ENCODE peak calls at places on chromosome 5, in ten cellular contexts. E is GM23338; G is mesendoderm; R is small intestine; L is colonic mucosa; C is brain microvascular endothelial cell; D is mammary epithelial cell; T is HFF-Myc; Y is effector memory CD4-positive, alpha-beta T cell; U is GM23248. B is an unnamed sample.

GRCh38 chr5:154271936-154272514 is 81.5 kb downstream of the GALNT10 start:
- DNase-seq in Y (no peak), D (no peak), T (no peak), E (no peak), L (no peak), R (no peak), U (no peak), G (no peak), C (no peak), B (no peak)

GRCh38 chr5:133511653-133512235 is 100.6 kb downstream of the FSTL4 start:
- DNase-seq in D (no peak), T (no peak), R (no peak), U (no peak), E (no peak), C (no peak), G (no peak), Y (no peak), L (no peak), B (no peak)

GRCh38 chr5:14143843-14144585 is 872 bp downstream of the TRIO start:
- DNase-seq in C (no peak), G (no peak), Y (no peak), R (peak; percentile 46), E (peak; percentile 52), T (no peak), L (peak; percentile 41), D (peak; percentile 42), U (peak; percentile 74), B (no peak)

GRCh38 chr5:31328031-31328430 is 134.5 kb downstream of the CDH6 start:
- DNase-seq in L (no peak), T (no peak), Y (no peak), G (no peak), U (no peak), C (no peak), D (no peak), E (no peak), R (no peak), B (no peak)

GRCh38 chr5:1110260-1110929 is 1.5 kb downstream of the SLC12A7 start:
- DNase-seq in Y (no peak), U (no peak), E (no peak), R (peak; percentile 53), G (no peak), C (no peak), D (no peak), L (peak; percentile 58), T (no peak), B (peak; percentile 11)

GRCh38 chr5:133827001-133827400 is 141.4 kb downstream of the C5orf15 start:
- DNase-seq in Y (no peak), E (no peak), C (no peak), L (no peak), T (no peak), U (no peak), G (no peak), R (no peak), D (no peak), B (no peak)

GRCh38 chr5:88688242-88688959 is 194.6 kb downstream of the MEF2C start:
- DNase-seq in G (no peak), L (no peak), T (no peak), U (no peak), D (no peak), Y (no peak), R (no peak), C (no peak), E (no peak), B (no peak)

GRCh38 chr5:5169466-5169865 is 29.3 kb downstream of the ADAMTS16 start:
- DNase-seq in D (no peak), Y (no peak), T (no peak), C (no peak), E (no peak), U (no peak), L (no peak), R (no peak), G (no peak), B (no peak)

GRCh38 chr5:77133061-77133758 is 46.1 kb upstream of the ZBED3 start:
- DNase-seq in L (peak; percentile 33), D (peak; percentile 98), T (peak; percentile 84), R (no peak), C (peak; percentile 99), G (no peak), Y (no peak), E (no peak), U (peak; percentile 99), B (peak; percentile 99)

GRCh38 chr5:109404428-109404960 is 5.3 kb downstream of the PJA2 start:
- DNase-seq in R (no peak), C (no peak), L (no peak), T (no peak), Y (no peak), U (no peak), E (no peak), G (no peak), D (no peak), B (no peak)

GRCh38 chr5:157476699-157477408 is 16.8 kb downstream of the NIPAL4 start:
- DNase-seq in G (peak; percentile 81), T (peak; percentile 56), R (peak; percentile 75), Y (no peak), D (peak; percentile 37), E (peak; percentile 89), C (peak; percentile 73), U (peak; percentile 87), L (peak; percentile 45), B (peak; percentile 87)

GRCh38 chr5:177501874-177502678 is 4.7 kb upstream of the PDLIM7 start:
- DNase-seq in D (no peak), C (no peak), G (no peak), R (no peak), Y (no peak), U (no peak), E (no peak), T (no peak), L (no peak), B (no peak)
- H3K4me3 ChIP-seq in D (no peak overlapping the region), C (no peak overlapping the region), G (no peak overlapping the region), R (no peak overlapping the region), Y (no peak overlapping the region), U (no peak overlapping the region), E (no peak overlapping the region), T (no peak overlapping the region), L (no peak overlapping the region), B (no peak overlapping the region)

DNA sequence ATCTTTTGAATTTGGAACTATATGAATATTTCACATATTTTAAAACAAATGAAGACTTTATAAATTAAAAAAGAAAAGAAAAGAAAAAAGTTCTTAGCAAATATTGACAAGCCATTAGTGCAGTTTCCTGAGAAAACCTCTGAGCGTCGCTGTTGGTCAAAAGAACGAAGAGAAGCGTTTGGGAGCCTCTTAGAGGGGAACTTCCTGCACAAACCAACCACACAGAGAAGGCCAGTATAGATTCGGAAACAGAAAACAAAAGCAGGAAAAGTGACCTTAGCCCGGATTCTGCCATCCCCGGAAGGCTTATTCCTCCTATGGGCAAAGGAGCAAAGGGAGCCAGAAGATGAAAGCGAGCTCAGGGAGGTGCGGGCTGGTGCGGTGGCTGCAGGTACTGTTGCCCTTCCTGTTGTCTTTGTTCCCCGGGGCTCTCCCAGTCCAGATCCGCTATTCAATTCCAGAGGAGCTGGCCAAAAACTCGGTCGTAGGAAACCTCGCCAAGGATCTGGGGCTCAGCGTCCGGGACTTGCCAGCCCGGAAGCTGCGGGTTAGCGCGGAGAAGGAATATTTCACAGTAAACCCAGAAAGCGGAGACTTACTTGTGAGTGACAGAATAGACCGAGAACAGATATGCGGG is at the start of gene PCDHGB2:
- DNase-seq in D (no peak), T (no peak), R (peak; percentile 20), C (no peak), L (no peak), G (peak; percentile 73), Y (no peak), U (peak; percentile 44), E (peak; percentile 88), B (peak; percentile 40)
- H3K4me3 ChIP-seq in D (peak within 1 kb of the TSS; percentile 13), T (peak within 1 kb of the TSS; percentile 27), R (no peak within 1 kb of the TSS), C (peak within 1 kb of the TSS; percentile 40), L (no peak within 1 kb of the TSS), G (no peak within 1 kb of the TSS), Y (peak within 1 kb of the TSS; percentile 26), U (peak within 1 kb of the TSS; percentile 40), E (peak within 1 kb of the TSS; percentile 18), B (peak within 1 kb of the TSS; percentile 32)

DNA sequence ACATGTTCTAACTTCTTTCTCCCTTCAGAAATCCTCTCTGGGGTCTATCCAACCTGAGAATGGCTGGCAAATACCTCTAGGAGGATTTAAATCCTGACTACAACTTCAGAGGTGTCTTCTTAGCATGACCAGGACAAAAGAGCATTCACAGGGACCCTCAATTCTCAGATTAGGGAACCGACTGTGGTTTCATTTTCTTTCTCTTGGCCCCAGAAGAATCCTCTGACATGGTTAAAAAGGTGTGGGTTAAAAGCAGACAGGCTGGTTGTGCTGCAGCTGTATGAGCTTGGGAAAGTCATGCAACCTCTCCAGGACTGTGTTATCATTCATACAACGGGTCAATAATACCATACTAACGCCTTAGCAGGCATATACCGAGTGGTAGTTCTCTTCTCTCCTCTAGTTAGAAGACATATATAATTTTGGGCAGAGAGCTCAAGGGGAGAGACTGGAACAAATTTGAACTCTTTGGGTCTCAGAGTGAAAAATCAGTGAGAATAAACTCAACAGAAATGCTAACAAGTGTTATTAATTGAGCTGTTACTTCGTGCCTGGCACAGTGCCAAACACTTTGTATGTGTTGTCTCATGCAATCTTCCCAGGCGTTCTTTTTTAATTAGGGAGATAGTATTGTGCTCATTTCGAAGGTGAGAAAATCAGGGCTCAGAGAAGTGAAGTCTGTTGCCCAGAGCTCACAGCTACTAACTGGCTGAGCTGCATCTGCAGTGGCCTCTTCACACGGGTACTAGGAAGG is 35.2 kb downstream of the INSYN2B start:
- DNase-seq in G (peak; percentile 28), L (no peak), D (no peak), C (no peak), R (no peak), Y (no peak), U (peak; percentile 58), T (no peak), E (no peak), B (no peak)
- H3K4me3 ChIP-seq in G (no peak overlapping the region), L (no peak overlapping the region), D (no peak overlapping the region), C (no peak overlapping the region), R (no peak overlapping the region), Y (no peak overlapping the region), U (peak overlapping the region; percentile 31), T (no peak overlapping the region), E (no peak overlapping the region), B (peak overlapping the region; percentile 31)

GRCh38 chr5:172840077-172840777 is 6.2 kb downstream of the ERGIC1 start:
- DNase-seq in T (no peak), Y (no peak), D (no peak), U (peak; percentile 36), L (no peak), E (no peak), R (no peak), C (no peak), G (no peak), B (peak; percentile 40)

GRCh38 chr5:172837640-172838039 is 3.6 kb downstream of the ERGIC1 start:
- DNase-seq in E (no peak), C (no peak), Y (no peak), G (no peak), D (no peak), R (peak; percentile 90), L (peak; percentile 95), U (no peak), T (no peak), B (no peak)

GRCh38 chr5:172840778-172841154 is 6.7 kb downstream of the ERGIC1 start:
- DNase-seq in R (no peak), U (no peak), G (no peak), T (no peak), L (no peak), E (no peak), C (no peak), D (no peak), Y (no peak), B (no peak)

GRCh38 chr5:172839669-172840068 is 5.6 kb downstream of the ERGIC1 start:
- DNase-seq in R (no peak), C (no peak), D (no peak), U (no peak), E (no peak), G (no peak), Y (no peak), T (no peak), L (no peak), B (no peak)

GRCh38 chr5:172838151-172838875 is 4.3 kb downstream of the ERGIC1 start:
- DNase-seq in Y (no peak), E (no peak), C (no peak), T (no peak), L (no peak), R (no peak), U (no peak), D (no peak), G (no peak), B (no peak)
- H3K4me3 ChIP-seq in Y (no peak overlapping the region), E (no peak overlapping the region), C (no peak overlapping the region), T (no peak overlapping the region), L (no peak overlapping the region), R (no peak overlapping the region), U (no peak overlapping the region), D (no peak overlapping the region), G (no peak overlapping the region), B (no peak overlapping the region)